ENCODE peak calls at places on chromosomes 1 and 21, in ten cellular contexts. J is body of pancreas; H is IMR-90; I is ovary; X is hepatocyte; Q is cardiac muscle cell; V is CD8-positive, alpha-beta T cell; M is Peyer's patch; A is stomach; L is fibroblast of lung. R is an unnamed sample. For H3K9me3, the result is how much of the 10 kb centered on the place peaks cover.

GRCh38 chr1:205301842-205302588 is 19.5 kb downstream of the NUAK2 start:
- DNase-seq in A (no peak), H (peak), V (no peak), I (no peak), X (peak), M (peak), J (no peak), Q (peak), L (peak), R (no peak)

GRCh38 chr1:62230724-62231123 is 36.1 kb downstream of the L1TD1 start:
- DNase-seq in J (no peak), H (peak), X (peak), L (peak), A (no peak), M (no peak), V (no peak), I (no peak), Q (peak), R (no peak)

GRCh38 chr1:167683641-167684502 is 37.9 kb upstream of the MPZL1 start:
- DNase-seq in V (no peak), X (peak), J (no peak), A (no peak), Q (peak), L (peak), M (no peak), H (peak), I (no peak), R (peak)

GRCh38 chr1:22658385-22659163 is 5.5 kb downstream of the C1QB start:
- DNase-seq in I (no peak), L (no peak), A (no peak), X (no peak), Q (no peak), H (no peak), M (no peak), V (no peak), J (no peak), R (no peak)

GRCh38 chr1:211386931-211387330 is 60.3 kb downstream of the TRAF5 start:
- DNase-seq in A (no peak), J (no peak), V (no peak), Q (peak), M (no peak), L (peak), H (peak), I (no peak), X (no peak), R (peak)

GRCh38 chr1:77888429-77889239 is at the start of gene NEXN:
- DNase-seq in V (no peak), H (peak), M (peak), X (peak), L (peak), A (peak), Q (peak), I (peak), J (peak), R (peak)

GRCh38 chr1:9770276-9770675 is 53.5 kb downstream of the CLSTN1 start:
- DNase-seq in I (no peak), X (no peak), H (no peak), J (no peak), V (no peak), M (peak), L (no peak), Q (no peak), A (peak), R (no peak)

GRCh38 chr1:11044849-11045427 is 2.1 kb downstream of the MASP2 start:
- DNase-seq in H (no peak), J (no peak), L (no peak), V (no peak), M (no peak), X (no peak), I (no peak), Q (no peak), A (no peak), R (no peak)

GRCh38 chr1:93702102-93702827 is 20.6 kb upstream of the BCAR3 start:
- DNase-seq in M (no peak), X (no peak), J (no peak), V (no peak), H (no peak), I (no peak), L (peak), A (no peak), Q (no peak), R (no peak)

GRCh38 chr1:153353226-153353947 is 4.3 kb upstream of the S100A9 start:
- DNase-seq in V (no peak), A (no peak), I (no peak), X (peak), L (peak), Q (peak), J (no peak), M (no peak), H (no peak), R (no peak)

GRCh38 chr1:201849372-201850052 is 20.6 kb downstream of the IPO9 start:
- DNase-seq in M (no peak), X (no peak), I (no peak), A (no peak), H (no peak), Q (no peak), J (no peak), L (no peak), V (no peak), R (no peak)

GRCh38 chr1:99598738-99599411 is 47.0 kb upstream of the PALMD start:
- DNase-seq in M (no peak), L (peak), Q (no peak), H (peak), I (peak), X (no peak), J (no peak), A (no peak), V (no peak), R (no peak)

GRCh38 chr1:32333251-32333963 is 2.6 kb downstream of the MARCKSL1 start:
- DNase-seq in L (no peak), M (no peak), A (no peak), Q (no peak), X (no peak), V (no peak), J (no peak), I (no peak), H (no peak), R (no peak)

GRCh38 chr1:77287535-77287934 is 5.7 kb downstream of the AK5 start:
- DNase-seq in L (no peak), A (no peak), V (no peak), Q (peak), I (no peak), X (no peak), M (no peak), H (no peak), J (no peak), R (no peak)

GRCh38 chr1:218171302-218171893 is 113.7 kb upstream of the RRP15 start:
- DNase-seq in X (peak), Q (peak), I (no peak), H (peak), A (no peak), J (no peak), L (peak), V (no peak), M (no peak), R (peak)

GRCh38 chr1:9246841-9247785 is 12.5 kb downstream of the H6PD start:
- DNase-seq in X (no peak), M (no peak), V (no peak), A (no peak), H (no peak), I (no peak), Q (no peak), L (no peak), J (no peak), R (no peak)

GRCh38 chr1:19811206-19811851 is 3.8 kb downstream of the RNF186 start:
- DNase-seq in Q (peak), H (peak), I (no peak), X (peak), J (peak), V (peak), A (peak), L (peak), M (peak), R (no peak)

GRCh38 chr1:107414550-107414949 is 273.7 kb downstream of the NTNG1 start:
- DNase-seq in A (no peak), V (no peak), X (no peak), J (no peak), L (no peak), I (no peak), M (no peak), H (no peak), Q (no peak), R (no peak)

GRCh38 chr1:209819059-209819458 is 8.7 kb upstream of the UTP25 start:
- DNase-seq in X (no peak), I (no peak), M (no peak), L (no peak), A (no peak), J (no peak), H (no peak), Q (no peak), V (no peak), R (no peak)

GRCh38 chr1:54260810-54261209 is 60.8 kb downstream of the MRPL37 start:
- DNase-seq in I (no peak), H (no peak), J (no peak), L (no peak), M (no peak), Q (no peak), A (no peak), V (no peak), X (no peak), R (no peak)

GRCh38 chr1:224637510-224637909 is 21.4 kb downstream of the CNIH3 start:
- DNase-seq in I (no peak), M (no peak), Q (peak), A (no peak), L (peak), H (peak), J (peak), V (no peak), X (no peak), R (peak)

GRCh38 chr1:8809342-8809736 is 8.1 kb downstream of the RERE start:
- DNase-seq in H (no peak), A (no peak), V (no peak), M (no peak), I (no peak), X (no peak), J (no peak), L (no peak), Q (no peak), R (no peak)

DNA sequence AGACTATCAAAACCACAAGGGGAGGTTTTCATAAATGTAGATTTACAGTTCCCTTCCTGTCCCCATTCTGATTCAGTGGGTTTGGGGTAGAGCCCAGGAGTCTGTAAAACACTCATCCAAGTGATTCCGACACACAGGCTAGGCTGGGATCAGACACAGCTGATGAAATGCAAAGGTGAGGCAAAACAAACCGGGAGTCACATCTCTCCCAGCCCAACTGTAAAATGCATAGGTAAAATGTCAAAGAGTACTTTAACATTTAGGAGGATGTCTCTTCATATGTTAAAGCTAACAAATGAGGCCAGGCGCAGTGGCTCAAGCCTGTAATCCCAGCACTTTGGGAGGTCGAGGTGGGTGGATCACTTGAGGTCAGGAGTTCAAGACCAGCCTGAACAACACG is 45.0 kb downstream of the ZNF281 start:
- DNase-seq in J (no peak), Q (no peak), I (no peak), M (no peak), L (peak), H (peak), A (no peak), X (no peak), V (no peak), R (no peak)
- H3K27ac ChIP-seq in J (no peak), Q (no peak), I (no peak), M (no peak), L (no peak), H (peak), A (no peak), X (no peak), V (no peak), R (peak)

GRCh38 chr1:6105218-6105679 is 59.6 kb downstream of the KCNAB2 start:
- DNase-seq in H (no peak), X (no peak), M (peak), Q (no peak), J (peak), V (no peak), L (no peak), I (no peak), A (no peak), R (no peak)
- TF ChIP-seq CTCF in H (no peak), X (no peak), M (no peak), Q (no peak), J (no peak), V (no peak), L (no peak), I (no peak), A (no peak), R (no peak)

GRCh38 chr1:151909167-151910149 is at the start of gene THEM4:
- DNase-seq in H (peak), X (peak), A (peak), I (peak), Q (peak), J (peak), M (peak), V (peak), L (peak), R (peak)
- H3K9me3 ChIP-seq in H (under half), X (under half), A (under half), I (under half), Q (under half), J (under half), M (under half), V (under half), L (under half), R (under half)

GRCh38 chr1:208219659-208220282 is 24.4 kb downstream of the PLXNA2 start:
- DNase-seq in I (peak), A (no peak), Q (peak), X (no peak), L (peak), M (no peak), H (peak), J (peak), V (no peak), R (no peak)
- H3K27ac ChIP-seq in I (peak), A (peak), Q (peak), X (peak), L (no peak), M (peak), H (peak), J (no peak), V (no peak), R (peak)

DNA sequence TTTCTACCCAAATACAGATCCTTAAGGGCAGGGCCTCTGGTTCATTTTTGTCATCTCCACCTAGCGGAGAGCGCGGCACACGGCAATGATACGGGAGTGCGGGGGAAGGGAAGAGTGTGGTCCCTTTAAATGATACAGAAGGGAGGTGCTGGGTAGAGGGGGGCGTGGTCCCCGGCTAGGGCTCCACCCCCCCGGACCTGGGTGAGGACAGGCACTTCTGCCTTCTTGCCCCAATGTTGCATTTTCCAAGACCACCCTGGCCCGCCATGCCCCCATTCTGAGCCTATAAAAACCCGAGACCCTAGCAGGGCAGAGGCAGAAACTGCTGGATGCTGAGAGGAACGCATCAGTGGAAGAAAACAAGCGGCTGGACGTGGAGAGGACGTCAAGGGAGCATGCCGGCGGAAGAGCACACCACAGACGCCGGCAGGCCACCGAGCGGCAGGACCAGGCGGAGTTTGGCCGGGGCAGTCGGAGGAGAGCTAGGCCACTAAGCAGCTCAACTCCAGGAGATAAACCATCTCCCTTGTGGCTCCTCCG is 30.0 kb downstream of the LRRC3 start:
- DNase-seq in L (no peak), X (peak), A (no peak), M (no peak), H (peak), J (no peak), Q (no peak), I (peak), V (peak), R (no peak)
- TF ChIP-seq CTCF in L (peak), X (peak), A (no peak), M (no peak), H (peak), J (no peak), Q (no peak), I (no peak), V (no peak), R (no peak)

DNA sequence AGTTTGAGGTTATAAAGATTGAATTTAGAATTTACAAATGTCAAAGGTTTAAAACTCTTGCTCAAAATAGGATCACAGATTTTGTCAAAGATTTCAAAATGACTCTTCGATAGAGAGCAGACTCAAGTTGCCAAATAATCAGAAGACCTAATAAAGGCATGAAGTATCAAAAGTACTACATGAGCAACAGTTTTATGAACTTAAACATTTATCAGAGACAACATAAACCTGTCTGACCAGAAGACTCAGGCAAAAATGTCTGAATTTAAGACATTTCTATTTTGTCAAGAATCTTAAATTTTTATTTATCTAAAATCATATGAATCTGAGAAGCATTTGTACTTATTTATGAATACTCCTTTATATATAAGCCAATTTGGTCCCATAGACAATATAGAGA is 330.9 kb downstream of the PTPRU start:
- DNase-seq in A (no peak), I (no peak), L (no peak), Q (no peak), X (no peak), V (no peak), J (no peak), H (no peak), M (no peak), R (no peak)
- H3K9me3 ChIP-seq in A (half or more), I (under half), L (under half), Q (under half), X (under half), V (under half), J (under half), H (under half), M (under half), R (under half)

GRCh38 chr1:2561898-2562895 is 6.0 kb downstream of the TNFRSF14 start:
- DNase-seq in M (peak), V (no peak), L (no peak), Q (no peak), H (no peak), X (no peak), J (no peak), A (no peak), I (no peak), R (no peak)
- H3K27ac ChIP-seq in M (no peak), V (no peak), L (no peak), Q (no peak), H (no peak), X (no peak), J (no peak), A (no peak), I (no peak), R (no peak)